ENCODE peak calls at places on chromosomes 12 and 14, in six cellular contexts. One of them, this sample, is unnamed.

GRCh38 chr14:92850492-92850891 is 56.4 kb downstream of the GOLGA5 start:
- DNase-seq in activated B cell treated with CpG ODN at 0.5 μM for 24 hours: no peak
- DNase-seq in kidney: no peak
- DNase-seq in fibroblast of pulmonary artery: peak
- DNase-seq in nephron progenitor cell: no peak
- DNase-seq in OCI-LY7: peak
- DNase-seq in this sample: no peak

GRCh38 chr12:49537709-49538601 is 875 bp upstream of the KCNH3 start:
- DNase-seq in fibroblast of pulmonary artery: no peak
- DNase-seq in activated B cell treated with CpG ODN at 0.5 μM for 24 hours: peak
- DNase-seq in OCI-LY7: peak
- DNase-seq in nephron progenitor cell: peak
- DNase-seq in kidney: no peak
- DNase-seq in this sample: peak

GRCh38 chr12:54033980-54034783 is 1.3 kb downstream of the HOXC5 start:
- DNase-seq in fibroblast of pulmonary artery: no peak
- DNase-seq in activated B cell treated with CpG ODN at 0.5 μM for 24 hours: no peak
- DNase-seq in OCI-LY7: no peak
- DNase-seq in nephron progenitor cell: peak
- DNase-seq in kidney: no peak
- DNase-seq in this sample: no peak

GRCh38 chr12:26906704-26907103 is 31.1 kb downstream of the INTS13 start:
- DNase-seq in OCI-LY7: no peak
- DNase-seq in kidney: no peak
- DNase-seq in fibroblast of pulmonary artery: no peak
- DNase-seq in nephron progenitor cell: no peak
- DNase-seq in activated B cell treated with CpG ODN at 0.5 μM for 24 hours: no peak
- DNase-seq in this sample: no peak

GRCh38 chr12:112122823-112123690 is 2.3 kb upstream of the TRAFD1 start:
- DNase-seq in activated B cell treated with CpG ODN at 0.5 μM for 24 hours: no peak
- DNase-seq in fibroblast of pulmonary artery: peak
- DNase-seq in nephron progenitor cell: no peak
- DNase-seq in OCI-LY7: no peak
- DNase-seq in kidney: no peak
- DNase-seq in this sample: no peak

GRCh38 chr12:47946413-47947107 is 16.8 kb upstream of the TMEM106C start:
- DNase-seq in kidney: no peak
- DNase-seq in activated B cell treated with CpG ODN at 0.5 μM for 24 hours: no peak
- DNase-seq in OCI-LY7: no peak
- DNase-seq in fibroblast of pulmonary artery: peak
- DNase-seq in nephron progenitor cell: no peak
- DNase-seq in this sample: no peak

GRCh38 chr12:126219139-126219538 is 1153.9 kb downstream of the AACS start:
- DNase-seq in fibroblast of pulmonary artery: no peak
- DNase-seq in OCI-LY7: no peak
- DNase-seq in kidney: no peak
- DNase-seq in activated B cell treated with CpG ODN at 0.5 μM for 24 hours: no peak
- DNase-seq in nephron progenitor cell: no peak
- DNase-seq in this sample: no peak

GRCh38 chr12:87836190-87836589 is 193.0 kb downstream of the C12orf50 start:
- DNase-seq in OCI-LY7: no peak
- DNase-seq in nephron progenitor cell: no peak
- DNase-seq in fibroblast of pulmonary artery: no peak
- DNase-seq in kidney: no peak
- DNase-seq in activated B cell treated with CpG ODN at 0.5 μM for 24 hours: no peak
- DNase-seq in this sample: no peak

GRCh38 chr14:89365071-89365801 is 51.8 kb downstream of the FOXN3 start:
- DNase-seq in nephron progenitor cell: no peak
- DNase-seq in activated B cell treated with CpG ODN at 0.5 μM for 24 hours: peak
- DNase-seq in fibroblast of pulmonary artery: peak
- DNase-seq in OCI-LY7: peak
- DNase-seq in kidney: no peak
- DNase-seq in this sample: peak

GRCh38 chr12:51197736-51198567 is 19.9 kb downstream of the POU6F1 start:
- DNase-seq in OCI-LY7: no peak
- DNase-seq in fibroblast of pulmonary artery: no peak
- DNase-seq in nephron progenitor cell: no peak
- DNase-seq in kidney: no peak
- DNase-seq in activated B cell treated with CpG ODN at 0.5 μM for 24 hours: no peak
- DNase-seq in this sample: no peak

GRCh38 chr14:93734086-93734822 is 54.0 kb downstream of the PRIMA1 start:
- DNase-seq in fibroblast of pulmonary artery: no peak
- DNase-seq in kidney: no peak
- DNase-seq in activated B cell treated with CpG ODN at 0.5 μM for 24 hours: no peak
- DNase-seq in OCI-LY7: peak
- DNase-seq in nephron progenitor cell: peak
- DNase-seq in this sample: peak

GRCh38 chr14:50560929-50561280 is 960 bp downstream of the ATL1 start:
- DNase-seq in nephron progenitor cell: peak
- DNase-seq in activated B cell treated with CpG ODN at 0.5 μM for 24 hours: peak
- DNase-seq in kidney: peak
- DNase-seq in fibroblast of pulmonary artery: peak
- DNase-seq in OCI-LY7: no peak
- DNase-seq in this sample: peak

GRCh38 chr12:64390275-64390851 is at the start of gene C12orf56:
- DNase-seq in OCI-LY7: no peak
- DNase-seq in nephron progenitor cell: no peak
- DNase-seq in fibroblast of pulmonary artery: no peak
- DNase-seq in kidney: peak
- DNase-seq in activated B cell treated with CpG ODN at 0.5 μM for 24 hours: no peak
- DNase-seq in this sample: peak

DNA sequence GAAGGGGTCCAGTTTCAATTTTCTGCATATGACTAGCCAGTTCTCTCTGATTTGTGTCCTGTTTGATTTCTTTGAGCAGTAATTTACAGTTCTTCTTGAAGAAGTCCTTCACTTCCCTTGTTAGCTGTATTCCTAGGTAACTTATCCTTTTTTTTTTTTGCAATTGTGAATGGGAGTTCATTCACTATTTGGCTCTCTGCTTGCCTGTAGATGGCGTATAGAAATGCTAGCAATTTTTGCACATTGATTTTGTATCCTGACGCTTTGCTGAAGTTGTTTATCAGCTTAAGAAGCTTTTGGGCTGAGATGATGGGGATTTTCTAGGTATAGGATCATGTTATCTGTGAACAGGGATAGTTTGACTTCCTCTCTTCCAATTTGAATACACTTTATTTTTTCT is 77.6 kb upstream of the NID2 start:
- DNase-seq in OCI-LY7: no peak
- DNase-seq in activated B cell treated with CpG ODN at 0.5 μM for 24 hours: no peak
- DNase-seq in fibroblast of pulmonary artery: peak
- DNase-seq in kidney: no peak
- DNase-seq in nephron progenitor cell: no peak
- DNase-seq in this sample: no peak
- TF ChIP-seq CTCF in OCI-LY7: peak
- TF ChIP-seq CTCF in activated B cell treated with CpG ODN at 0.5 μM for 24 hours: no peak
- TF ChIP-seq CTCF in fibroblast of pulmonary artery: peak
- TF ChIP-seq CTCF in kidney: no peak
- TF ChIP-seq CTCF in nephron progenitor cell: no peak
- TF ChIP-seq CTCF in this sample: no peak

GRCh38 chr12:5904441-5904840 is 40.6 kb downstream of the ANO2 start:
- DNase-seq in nephron progenitor cell: no peak
- DNase-seq in activated B cell treated with CpG ODN at 0.5 μM for 24 hours: no peak
- DNase-seq in fibroblast of pulmonary artery: no peak
- DNase-seq in OCI-LY7: no peak
- DNase-seq in kidney: no peak
- DNase-seq in this sample: no peak

GRCh38 chr12:5902736-5903135 is 42.3 kb downstream of the ANO2 start:
- DNase-seq in fibroblast of pulmonary artery: no peak
- DNase-seq in OCI-LY7: no peak
- DNase-seq in activated B cell treated with CpG ODN at 0.5 μM for 24 hours: no peak
- DNase-seq in kidney: no peak
- DNase-seq in nephron progenitor cell: no peak
- DNase-seq in this sample: no peak

GRCh38 chr12:5901416-5901815 is 43.6 kb downstream of the ANO2 start:
- DNase-seq in activated B cell treated with CpG ODN at 0.5 μM for 24 hours: no peak
- DNase-seq in kidney: no peak
- DNase-seq in nephron progenitor cell: no peak
- DNase-seq in fibroblast of pulmonary artery: no peak
- DNase-seq in OCI-LY7: no peak
- DNase-seq in this sample: no peak

GRCh38 chr12:5900533-5901255 is 44.4 kb downstream of the ANO2 start:
- DNase-seq in kidney: no peak
- DNase-seq in OCI-LY7: no peak
- DNase-seq in activated B cell treated with CpG ODN at 0.5 μM for 24 hours: no peak
- DNase-seq in fibroblast of pulmonary artery: no peak
- DNase-seq in nephron progenitor cell: no peak
- DNase-seq in this sample: no peak

DNA sequence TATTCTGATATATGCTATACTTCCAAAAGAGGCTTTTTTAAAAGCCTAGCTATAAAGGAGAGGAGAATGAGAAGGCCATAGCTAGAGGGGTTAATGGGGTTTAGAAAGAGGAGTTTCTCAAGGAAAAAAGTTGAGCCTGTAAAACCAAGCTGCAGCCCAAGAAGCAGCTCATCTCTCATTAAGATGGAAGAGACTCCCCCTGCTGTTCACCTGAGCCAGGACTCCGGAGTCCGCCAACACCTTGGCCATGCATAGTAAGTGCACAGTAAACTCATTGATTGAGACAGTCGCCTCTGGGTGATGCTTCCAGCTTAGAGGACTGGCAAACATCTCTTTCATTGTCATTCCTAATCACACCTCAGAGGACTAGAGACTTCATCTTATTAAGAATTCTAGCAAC is 46.2 kb downstream of the ANO2 start:
- DNase-seq in activated B cell treated with CpG ODN at 0.5 μM for 24 hours: no peak
- DNase-seq in kidney: no peak
- DNase-seq in fibroblast of pulmonary artery: no peak
- DNase-seq in nephron progenitor cell: no peak
- DNase-seq in OCI-LY7: no peak
- DNase-seq in this sample: no peak
- TF ChIP-seq CTCF in activated B cell treated with CpG ODN at 0.5 μM for 24 hours: no peak
- TF ChIP-seq CTCF in kidney: no peak
- TF ChIP-seq CTCF in fibroblast of pulmonary artery: no peak
- TF ChIP-seq CTCF in nephron progenitor cell: no peak
- TF ChIP-seq CTCF in OCI-LY7: peak
- TF ChIP-seq CTCF in this sample: no peak

GRCh38 chr12:3795800-3796133 is 42.9 kb upstream of the CRACR2A start:
- DNase-seq in fibroblast of pulmonary artery: no peak
- DNase-seq in activated B cell treated with CpG ODN at 0.5 μM for 24 hours: no peak
- DNase-seq in nephron progenitor cell: no peak
- DNase-seq in kidney: no peak
- DNase-seq in OCI-LY7: no peak
- DNase-seq in this sample: no peak

GRCh38 chr12:3792623-3793288 is 39.8 kb upstream of the CRACR2A start:
- DNase-seq in activated B cell treated with CpG ODN at 0.5 μM for 24 hours: no peak
- DNase-seq in nephron progenitor cell: no peak
- DNase-seq in fibroblast of pulmonary artery: no peak
- DNase-seq in kidney: no peak
- DNase-seq in OCI-LY7: no peak
- DNase-seq in this sample: no peak

GRCh38 chr12:3795096-3795799 is 42.3 kb upstream of the CRACR2A start:
- DNase-seq in activated B cell treated with CpG ODN at 0.5 μM for 24 hours: no peak
- DNase-seq in OCI-LY7: no peak
- DNase-seq in nephron progenitor cell: no peak
- DNase-seq in fibroblast of pulmonary artery: no peak
- DNase-seq in kidney: no peak
- DNase-seq in this sample: no peak

GRCh38 chr12:3802721-3803120 is 49.8 kb upstream of the CRACR2A start:
- DNase-seq in activated B cell treated with CpG ODN at 0.5 μM for 24 hours: no peak
- DNase-seq in OCI-LY7: no peak
- DNase-seq in fibroblast of pulmonary artery: no peak
- DNase-seq in kidney: no peak
- DNase-seq in nephron progenitor cell: no peak
- DNase-seq in this sample: no peak

GRCh38 chr12:3797649-3798048 is 44.7 kb upstream of the CRACR2A start:
- DNase-seq in activated B cell treated with CpG ODN at 0.5 μM for 24 hours: no peak
- DNase-seq in fibroblast of pulmonary artery: no peak
- DNase-seq in nephron progenitor cell: no peak
- DNase-seq in kidney: no peak
- DNase-seq in OCI-LY7: no peak
- DNase-seq in this sample: no peak
- TF ChIP-seq CTCF in activated B cell treated with CpG ODN at 0.5 μM for 24 hours: no peak
- TF ChIP-seq CTCF in fibroblast of pulmonary artery: no peak
- TF ChIP-seq CTCF in nephron progenitor cell: no peak
- TF ChIP-seq CTCF in kidney: no peak
- TF ChIP-seq CTCF in OCI-LY7: no peak
- TF ChIP-seq CTCF in this sample: no peak

GRCh38 chr14:81301371-81301770 is 80.6 kb upstream of the GTF2A1 start:
- DNase-seq in OCI-LY7: no peak
- DNase-seq in kidney: no peak
- DNase-seq in activated B cell treated with CpG ODN at 0.5 μM for 24 hours: no peak
- DNase-seq in fibroblast of pulmonary artery: no peak
- DNase-seq in nephron progenitor cell: no peak
- DNase-seq in this sample: no peak

GRCh38 chr14:81301813-81302212 is 81.1 kb upstream of the GTF2A1 start:
- DNase-seq in kidney: no peak
- DNase-seq in nephron progenitor cell: no peak
- DNase-seq in activated B cell treated with CpG ODN at 0.5 μM for 24 hours: no peak
- DNase-seq in OCI-LY7: no peak
- DNase-seq in fibroblast of pulmonary artery: no peak
- DNase-seq in this sample: no peak

GRCh38 chr14:81303258-81303935 is 82.6 kb upstream of the GTF2A1 start:
- DNase-seq in fibroblast of pulmonary artery: no peak
- DNase-seq in nephron progenitor cell: no peak
- DNase-seq in OCI-LY7: peak
- DNase-seq in kidney: peak
- DNase-seq in activated B cell treated with CpG ODN at 0.5 μM for 24 hours: no peak
- DNase-seq in this sample: peak

GRCh38 chr14:81305743-81306142 is 85.0 kb upstream of the GTF2A1 start:
- DNase-seq in fibroblast of pulmonary artery: no peak
- DNase-seq in OCI-LY7: no peak
- DNase-seq in activated B cell treated with CpG ODN at 0.5 μM for 24 hours: no peak
- DNase-seq in kidney: no peak
- DNase-seq in nephron progenitor cell: no peak
- DNase-seq in this sample: no peak

GRCh38 chr14:81302613-81303012 is 81.9 kb upstream of the GTF2A1 start:
- DNase-seq in fibroblast of pulmonary artery: no peak
- DNase-seq in kidney: no peak
- DNase-seq in OCI-LY7: peak
- DNase-seq in activated B cell treated with CpG ODN at 0.5 μM for 24 hours: no peak
- DNase-seq in nephron progenitor cell: no peak
- DNase-seq in this sample: no peak
- TF ChIP-seq CTCF in fibroblast of pulmonary artery: no peak
- TF ChIP-seq CTCF in kidney: no peak
- TF ChIP-seq CTCF in OCI-LY7: peak
- TF ChIP-seq CTCF in activated B cell treated with CpG ODN at 0.5 μM for 24 hours: no peak
- TF ChIP-seq CTCF in nephron progenitor cell: peak
- TF ChIP-seq CTCF in this sample: no peak